ENCODE peak calls at places on chromosomes 1 and 21, in nine cellular contexts. Y is HEK293T; P is MCF 10A; I is A172; Z is AG09309; L is stimulated activated CD8-positive, alpha-beta memory T cell treated with anti-CD3 and anti-CD28 coated beads, Interleukin-2, amount 100 ng/mL, for 1 hour; R is substantia nigra; U is astrocyte; T is astrocyte of the spinal cord. B is an unnamed sample.

GRCh38 chr1:110034040-110034450 is 379 bp upstream of the STRIP1 start:
- DNase-seq in Y (no peak), P (no peak), I (no peak), Z (no peak), L (no peak), R (no peak), U (no peak), T (no peak), B (no peak)

GRCh38 chr1:115655307-115655664 is 13.5 kb downstream of the VANGL1 start:
- DNase-seq in Y (no peak), P (no peak), I (no peak), Z (no peak), L (no peak), R (no peak), U (no peak), T (no peak), B (no peak)

GRCh38 chr1:64823691-64824476 is 79.0 kb downstream of the RAVER2 start:
- DNase-seq in Y (peak), P (peak), I (peak), Z (peak), L (peak), R (peak), U (peak), T (peak), B (peak)

GRCh38 chr1:175178056-175178455 is 14.5 kb downstream of the KIAA0040 start:
- DNase-seq in Y (no peak), P (peak), I (no peak), Z (no peak), L (no peak), R (no peak), U (no peak), T (no peak), B (no peak)

GRCh38 chr1:70487910-70488665 is 77.0 kb downstream of the CTH start:
- DNase-seq in Y (peak), P (peak), I (peak), Z (no peak), L (no peak), R (peak), U (peak), T (peak), B (peak)

GRCh38 chr1:53594391-53595180 is 135.4 kb downstream of the DMRTB1 start:
- DNase-seq in Y (no peak), P (no peak), I (no peak), Z (no peak), L (no peak), R (no peak), U (no peak), T (no peak), B (no peak)

GRCh38 chr21:33201945-33202344 is 27.8 kb upstream of the IFNAR2 start:
- DNase-seq in Y (no peak), P (no peak), I (no peak), Z (no peak), L (no peak), R (no peak), U (no peak), T (no peak), B (no peak)

GRCh38 chr1:31515061-31515775 is 61.1 kb upstream of the TINAGL1 start:
- DNase-seq in Y (no peak), P (no peak), I (no peak), Z (no peak), L (no peak), R (no peak), U (no peak), T (no peak), B (no peak)

GRCh38 chr1:76142771-76143540 is 68.4 kb downstream of the ST6GALNAC3 start:
- DNase-seq in Y (no peak), P (no peak), I (no peak), Z (no peak), L (no peak), R (no peak), U (peak), T (no peak), B (no peak)

GRCh38 chr1:5744911-5745431 is 247.3 kb downstream of the NPHP4 start:
- DNase-seq in Y (no peak), P (peak), I (no peak), Z (no peak), L (no peak), R (peak), U (no peak), T (no peak), B (no peak)